ENCODE peak calls at places on chromosomes 2 and 18, in seven cellular contexts. I is psoas muscle, Q is GM12865, T is lower lobe of right lung, A is BJ, D is adrenal gland, X is tibial artery. U is an unnamed sample.

GRCh38 chr2:96510931-96511595 is 5.9 kb upstream of the NEURL3 start:
- DNase-seq in I (no peak), X (peak), D (no peak), T (no peak), A (no peak), Q (no peak), U (no peak)

GRCh38 chr2:171345971-171346722 is 87.6 kb downstream of the METTL8 start:
- DNase-seq in X (no peak), T (no peak), D (no peak), Q (peak), A (no peak), I (no peak), U (no peak)

GRCh38 chr2:150259746-150260145 is 227.7 kb downstream of the RND3 start:
- DNase-seq in X (no peak), T (no peak), A (no peak), Q (no peak), D (no peak), I (no peak), U (peak)

GRCh38 chr2:7191927-7192326 is 274.7 kb downstream of the RNF144A start:
- DNase-seq in A (peak), X (no peak), D (no peak), Q (no peak), I (no peak), T (no peak), U (peak)

GRCh38 chr2:17821535-17822451 is 5.5 kb downstream of the MSGN1 start:
- DNase-seq in T (no peak), I (no peak), A (no peak), Q (peak), D (no peak), X (no peak), U (no peak)

GRCh38 chr2:233418761-233419625 is 64.7 kb downstream of the DGKD start:
- DNase-seq in Q (peak), D (peak), I (peak), T (no peak), A (no peak), X (peak), U (peak)

GRCh38 chr2:9800975-9801723 is 42.1 kb upstream of the TAF1B start:
- DNase-seq in I (peak), T (peak), D (no peak), Q (peak), X (peak), A (no peak), U (peak)

GRCh38 chr2:124542932-124543640 is 518.0 kb downstream of the CNTNAP5 start:
- DNase-seq in Q (no peak), I (no peak), D (no peak), T (no peak), A (no peak), X (no peak), U (no peak)

GRCh38 chr18:62937065-62937464 is 221.7 kb downstream of the PHLPP1 start:
- DNase-seq in X (no peak), A (no peak), Q (no peak), D (peak), I (no peak), T (no peak), U (no peak)

GRCh38 chr18:50310080-50310479 is 22.6 kb upstream of the CXXC1 start:
- DNase-seq in D (no peak), A (no peak), I (no peak), X (no peak), Q (no peak), T (no peak), U (no peak)

GRCh38 chr18:50306944-50307343 is 19.5 kb upstream of the CXXC1 start:
- DNase-seq in Q (no peak), D (no peak), I (no peak), X (no peak), A (no peak), T (no peak), U (peak)

GRCh38 chr18:50307400-50307737 is 19.9 kb upstream of the CXXC1 start:
- DNase-seq in T (no peak), A (no peak), X (no peak), D (no peak), I (no peak), Q (no peak), U (no peak)

GRCh38 chr18:50311573-50312106 is 24.1 kb upstream of the CXXC1 start:
- DNase-seq in Q (no peak), X (no peak), I (no peak), T (no peak), D (no peak), A (no peak), U (no peak)

GRCh38 chr18:50307738-50308470 is 20.4 kb upstream of the CXXC1 start:
- DNase-seq in I (peak), D (peak), Q (peak), T (peak), A (no peak), X (peak), U (peak)
- H3K4me3 ChIP-seq in I (peak), D (no peak), Q (peak), T (peak), A (peak), X (peak), U (peak)

GRCh38 chr18:48540329-48541025 is 1.6 kb downstream of the CTIF start:
- DNase-seq in T (peak), X (peak), Q (peak), A (no peak), D (peak), I (peak), U (peak)
- TF ChIP-seq CTCF in T (no peak), X (no peak), Q (no peak), A (peak), D (no peak), I (peak), U (peak)

GRCh38 chr2:86219896-86220295 is 20.6 kb downstream of the MRPL35 start:
- DNase-seq in I (no peak), Q (no peak), A (no peak), X (no peak), T (no peak), D (no peak), U (no peak)

GRCh38 chr2:86214503-86214832 is 15.2 kb downstream of the MRPL35 start:
- DNase-seq in I (no peak), D (no peak), A (no peak), T (no peak), Q (no peak), X (no peak), U (no peak)

GRCh38 chr2:86218124-86218523 is 18.9 kb downstream of the MRPL35 start:
- DNase-seq in Q (no peak), X (no peak), T (no peak), D (no peak), A (no peak), I (no peak), U (no peak)

GRCh38 chr2:86213699-86214502 is 14.6 kb downstream of the MRPL35 start:
- DNase-seq in D (no peak), T (no peak), I (no peak), X (no peak), A (no peak), Q (no peak), U (no peak)

DNA sequence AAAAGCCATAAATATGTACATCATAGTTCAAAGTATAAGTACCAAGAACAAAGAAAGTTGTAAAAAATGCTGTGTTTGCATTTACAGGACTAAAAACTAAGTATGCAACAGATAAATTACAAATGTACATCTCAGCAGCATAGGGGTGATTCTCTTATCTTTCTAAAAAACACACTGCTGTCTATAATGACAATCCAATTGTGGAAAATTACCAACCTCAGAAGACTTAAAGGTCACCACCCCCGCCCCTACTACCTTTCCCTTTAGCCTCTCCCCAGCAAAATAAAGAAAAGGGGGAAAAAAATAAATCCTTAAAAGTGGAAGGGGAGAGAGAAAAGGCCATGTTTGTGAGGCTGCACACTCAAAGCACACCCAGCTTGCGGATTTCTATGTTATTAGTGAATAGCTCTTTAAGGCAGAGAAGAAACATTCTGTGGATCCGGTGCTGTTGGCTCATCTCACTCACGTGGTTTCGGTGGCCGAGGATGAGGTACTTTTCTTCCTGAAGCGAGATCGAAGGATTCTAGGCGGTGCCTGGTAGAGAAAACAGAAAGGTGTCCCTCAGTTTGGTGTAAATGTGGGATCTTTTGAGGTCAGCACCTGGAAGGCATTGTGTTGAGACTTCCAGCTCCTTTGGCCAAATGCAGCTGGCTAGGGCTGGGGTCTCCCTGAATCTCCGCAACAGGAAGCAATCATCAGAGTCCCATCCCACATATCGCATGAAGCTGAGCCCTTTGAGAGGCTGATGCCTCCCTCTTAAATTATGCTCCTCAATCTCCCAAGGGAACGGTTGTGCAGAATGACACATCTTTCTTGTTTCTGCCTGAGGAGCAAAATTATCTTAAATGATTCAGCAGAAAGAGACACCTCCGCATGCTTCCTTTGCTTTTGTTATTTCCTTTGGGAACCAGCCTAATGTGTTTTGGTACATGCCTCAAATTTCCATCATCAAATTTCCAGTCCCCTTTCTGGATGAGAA is 17.6 kb downstream of the MRPL35 start:
- DNase-seq in I (no peak), A (no peak), D (no peak), Q (no peak), X (no peak), T (no peak), U (peak)
- H3K4me3 ChIP-seq in I (peak), A (no peak), D (no peak), Q (no peak), X (no peak), T (no peak), U (no peak)

DNA sequence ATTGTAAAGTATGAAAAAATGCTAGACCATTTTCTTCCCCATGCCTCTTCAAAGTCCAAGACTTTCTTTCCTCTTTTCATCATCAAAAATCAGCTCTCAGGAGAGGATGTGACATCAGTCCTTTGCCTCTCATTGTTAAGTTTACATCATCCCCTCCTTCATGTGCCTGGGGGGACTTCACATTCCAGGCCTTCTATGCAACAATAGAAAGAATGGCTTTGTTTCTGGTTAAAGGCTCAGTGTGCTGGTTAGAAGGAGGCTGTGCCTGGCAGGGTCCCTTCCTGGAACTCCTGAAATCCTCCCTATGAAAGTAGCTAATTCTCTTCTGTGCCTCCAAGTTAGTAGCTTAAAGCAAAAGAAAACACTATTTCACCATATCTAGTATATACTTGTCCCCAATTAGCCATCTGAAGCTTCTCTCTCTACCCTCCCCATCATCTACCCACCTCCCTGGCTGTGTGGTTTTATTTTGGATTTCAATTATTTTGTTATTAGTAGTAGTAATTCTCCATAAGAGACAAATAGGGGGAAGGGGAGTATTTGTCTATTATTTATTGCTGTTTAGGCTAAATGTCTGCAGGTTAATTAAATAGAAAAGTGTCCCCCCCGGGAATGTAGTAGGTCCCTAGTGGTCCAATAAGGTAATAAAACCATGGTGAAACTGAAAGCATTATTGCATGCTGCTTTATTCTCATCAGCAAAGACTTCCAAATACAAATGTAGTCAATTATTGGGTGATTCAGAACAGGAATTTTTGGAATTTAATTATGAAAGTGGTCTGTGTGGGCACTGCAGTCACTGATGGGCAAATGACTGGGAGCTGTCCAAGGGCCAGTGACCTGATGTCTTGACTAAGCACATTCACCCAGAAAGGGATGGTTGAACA is 69.0 kb downstream of the CPO start:
- DNase-seq in X (no peak), T (no peak), D (no peak), I (no peak), A (no peak), Q (no peak), U (peak)
- TF ChIP-seq CTCF in X (no peak), T (peak), D (no peak), I (no peak), A (peak), Q (no peak), U (peak)

U was measured in astrocyte of the spinal cord.